ENCODE peak calls at places on chromosomes 5 and 9, in six cellular contexts. One of them, this sample, is unnamed.

GRCh38 chr5:58674070-58674469 is 91.2 kb downstream of the RAB3C start:
- DNase-seq in occipital lobe: no peak
- DNase-seq in stimulated activated CD4-positive, alpha-beta T cell treated with anti-CD3 and anti-CD28 coated beads, Interleukin-2, amount 100 ng/mL, for 24 hours: no peak
- DNase-seq in mesenchymal stem cell: no peak
- DNase-seq in cardiac septum: no peak
- DNase-seq in activated CD8-positive, alpha-beta memory T cell treated with anti-CD3 and anti-CD28 coated beads for 1 hour: no peak
- DNase-seq in this sample: no peak

GRCh38 chr5:132258102-132259060 is 885 bp downstream of the PDLIM4 start:
- DNase-seq in occipital lobe: no peak
- DNase-seq in stimulated activated CD4-positive, alpha-beta T cell treated with anti-CD3 and anti-CD28 coated beads, Interleukin-2, amount 100 ng/mL, for 24 hours: peak; percentile 16
- DNase-seq in mesenchymal stem cell: peak; percentile 85
- DNase-seq in cardiac septum: no peak
- DNase-seq in activated CD8-positive, alpha-beta memory T cell treated with anti-CD3 and anti-CD28 coated beads for 1 hour: no peak
- DNase-seq in this sample: peak; percentile 55

GRCh38 chr9:93072383-93072795 is 13.9 kb downstream of the SUSD3 start:
- DNase-seq in occipital lobe: no peak
- DNase-seq in stimulated activated CD4-positive, alpha-beta T cell treated with anti-CD3 and anti-CD28 coated beads, Interleukin-2, amount 100 ng/mL, for 24 hours: no peak
- DNase-seq in mesenchymal stem cell: peak; percentile 14
- DNase-seq in cardiac septum: no peak
- DNase-seq in activated CD8-positive, alpha-beta memory T cell treated with anti-CD3 and anti-CD28 coated beads for 1 hour: no peak
- DNase-seq in this sample: peak; percentile 90

GRCh38 chr5:64665243-64665642 is 25.1 kb upstream of the SHISAL2B start:
- DNase-seq in occipital lobe: no peak
- DNase-seq in stimulated activated CD4-positive, alpha-beta T cell treated with anti-CD3 and anti-CD28 coated beads, Interleukin-2, amount 100 ng/mL, for 24 hours: no peak
- DNase-seq in mesenchymal stem cell: peak; percentile 7
- DNase-seq in cardiac septum: no peak
- DNase-seq in activated CD8-positive, alpha-beta memory T cell treated with anti-CD3 and anti-CD28 coated beads for 1 hour: no peak
- DNase-seq in this sample: peak; percentile 12

GRCh38 chr9:136143215-136144001 is 24.7 kb upstream of the TMEM250 start:
- DNase-seq in occipital lobe: no peak
- DNase-seq in stimulated activated CD4-positive, alpha-beta T cell treated with anti-CD3 and anti-CD28 coated beads, Interleukin-2, amount 100 ng/mL, for 24 hours: no peak
- DNase-seq in mesenchymal stem cell: peak; percentile 12
- DNase-seq in cardiac septum: no peak
- DNase-seq in activated CD8-positive, alpha-beta memory T cell treated with anti-CD3 and anti-CD28 coated beads for 1 hour: no peak
- DNase-seq in this sample: no peak

GRCh38 chr9:135504262-135505229 is 4.1 kb downstream of the MRPS2 start:
- DNase-seq in occipital lobe: peak; percentile 22
- DNase-seq in stimulated activated CD4-positive, alpha-beta T cell treated with anti-CD3 and anti-CD28 coated beads, Interleukin-2, amount 100 ng/mL, for 24 hours: peak; percentile 70
- DNase-seq in mesenchymal stem cell: peak; percentile 67
- DNase-seq in cardiac septum: no peak
- DNase-seq in activated CD8-positive, alpha-beta memory T cell treated with anti-CD3 and anti-CD28 coated beads for 1 hour: peak; percentile 49
- DNase-seq in this sample: peak; percentile 74

GRCh38 chr5:8538813-8539212 is 669.9 kb downstream of the MTRR start:
- DNase-seq in occipital lobe: no peak
- DNase-seq in stimulated activated CD4-positive, alpha-beta T cell treated with anti-CD3 and anti-CD28 coated beads, Interleukin-2, amount 100 ng/mL, for 24 hours: no peak
- DNase-seq in mesenchymal stem cell: no peak
- DNase-seq in cardiac septum: no peak
- DNase-seq in activated CD8-positive, alpha-beta memory T cell treated with anti-CD3 and anti-CD28 coated beads for 1 hour: no peak
- DNase-seq in this sample: no peak

GRCh38 chr5:56938858-56939257 is 13.1 kb downstream of the MIER3 start:
- DNase-seq in occipital lobe: no peak
- DNase-seq in stimulated activated CD4-positive, alpha-beta T cell treated with anti-CD3 and anti-CD28 coated beads, Interleukin-2, amount 100 ng/mL, for 24 hours: no peak
- DNase-seq in mesenchymal stem cell: no peak
- DNase-seq in cardiac septum: no peak
- DNase-seq in activated CD8-positive, alpha-beta memory T cell treated with anti-CD3 and anti-CD28 coated beads for 1 hour: no peak
- DNase-seq in this sample: peak; percentile 7

GRCh38 chr5:138272681-138273080 is 1.7 kb downstream of the GFRA3 start:
- DNase-seq in occipital lobe: no peak
- DNase-seq in stimulated activated CD4-positive, alpha-beta T cell treated with anti-CD3 and anti-CD28 coated beads, Interleukin-2, amount 100 ng/mL, for 24 hours: no peak
- DNase-seq in mesenchymal stem cell: no peak
- DNase-seq in cardiac septum: no peak
- DNase-seq in activated CD8-positive, alpha-beta memory T cell treated with anti-CD3 and anti-CD28 coated beads for 1 hour: no peak
- DNase-seq in this sample: no peak

GRCh38 chr9:4987996-4988421 is 2.9 kb downstream of the JAK2 start:
- DNase-seq in occipital lobe: no peak
- DNase-seq in stimulated activated CD4-positive, alpha-beta T cell treated with anti-CD3 and anti-CD28 coated beads, Interleukin-2, amount 100 ng/mL, for 24 hours: peak; percentile 69
- DNase-seq in mesenchymal stem cell: peak; percentile 81
- DNase-seq in cardiac septum: no peak
- DNase-seq in activated CD8-positive, alpha-beta memory T cell treated with anti-CD3 and anti-CD28 coated beads for 1 hour: peak; percentile 14
- DNase-seq in this sample: peak; percentile 67

GRCh38 chr5:10220253-10220652 is 29.4 kb downstream of the ATPSCKMT start:
- DNase-seq in occipital lobe: no peak
- DNase-seq in stimulated activated CD4-positive, alpha-beta T cell treated with anti-CD3 and anti-CD28 coated beads, Interleukin-2, amount 100 ng/mL, for 24 hours: no peak
- DNase-seq in mesenchymal stem cell: no peak
- DNase-seq in cardiac septum: no peak
- DNase-seq in activated CD8-positive, alpha-beta memory T cell treated with anti-CD3 and anti-CD28 coated beads for 1 hour: no peak
- DNase-seq in this sample: no peak

GRCh38 chr9:13787234-13787833 is 507.8 kb upstream of the MPDZ start:
- DNase-seq in occipital lobe: no peak
- DNase-seq in stimulated activated CD4-positive, alpha-beta T cell treated with anti-CD3 and anti-CD28 coated beads, Interleukin-2, amount 100 ng/mL, for 24 hours: no peak
- DNase-seq in mesenchymal stem cell: no peak
- DNase-seq in cardiac septum: no peak
- DNase-seq in activated CD8-positive, alpha-beta memory T cell treated with anti-CD3 and anti-CD28 coated beads for 1 hour: no peak
- DNase-seq in this sample: no peak

GRCh38 chr5:33470544-33470943 is 29.8 kb downstream of the TARS1 start:
- DNase-seq in occipital lobe: no peak
- DNase-seq in stimulated activated CD4-positive, alpha-beta T cell treated with anti-CD3 and anti-CD28 coated beads, Interleukin-2, amount 100 ng/mL, for 24 hours: no peak
- DNase-seq in mesenchymal stem cell: peak; percentile 35
- DNase-seq in cardiac septum: no peak
- DNase-seq in activated CD8-positive, alpha-beta memory T cell treated with anti-CD3 and anti-CD28 coated beads for 1 hour: no peak
- DNase-seq in this sample: peak; percentile 73

GRCh38 chr5:67081259-67081658 is 115.3 kb downstream of the CD180 start:
- DNase-seq in occipital lobe: no peak
- DNase-seq in stimulated activated CD4-positive, alpha-beta T cell treated with anti-CD3 and anti-CD28 coated beads, Interleukin-2, amount 100 ng/mL, for 24 hours: no peak
- DNase-seq in mesenchymal stem cell: no peak
- DNase-seq in cardiac septum: no peak
- DNase-seq in activated CD8-positive, alpha-beta memory T cell treated with anti-CD3 and anti-CD28 coated beads for 1 hour: no peak
- DNase-seq in this sample: no peak

GRCh38 chr9:93003552-93004407 is 54.7 kb upstream of the SUSD3 start:
- DNase-seq in occipital lobe: peak; percentile 22
- DNase-seq in stimulated activated CD4-positive, alpha-beta T cell treated with anti-CD3 and anti-CD28 coated beads, Interleukin-2, amount 100 ng/mL, for 24 hours: peak; percentile 73
- DNase-seq in mesenchymal stem cell: peak; percentile 37
- DNase-seq in cardiac septum: no peak
- DNase-seq in activated CD8-positive, alpha-beta memory T cell treated with anti-CD3 and anti-CD28 coated beads for 1 hour: peak; percentile 38
- DNase-seq in this sample: peak; percentile 28

GRCh38 chr9:110142868-110143866 is 64.8 kb downstream of the C9orf152 start:
- DNase-seq in occipital lobe: no peak
- DNase-seq in stimulated activated CD4-positive, alpha-beta T cell treated with anti-CD3 and anti-CD28 coated beads, Interleukin-2, amount 100 ng/mL, for 24 hours: no peak
- DNase-seq in mesenchymal stem cell: peak; percentile 45
- DNase-seq in cardiac septum: no peak
- DNase-seq in activated CD8-positive, alpha-beta memory T cell treated with anti-CD3 and anti-CD28 coated beads for 1 hour: no peak
- DNase-seq in this sample: no peak

GRCh38 chr5:127556609-127557348 is 39.3 kb downstream of the PRRC1 start:
- DNase-seq in occipital lobe: no peak
- DNase-seq in stimulated activated CD4-positive, alpha-beta T cell treated with anti-CD3 and anti-CD28 coated beads, Interleukin-2, amount 100 ng/mL, for 24 hours: no peak
- DNase-seq in mesenchymal stem cell: no peak
- DNase-seq in cardiac septum: no peak
- DNase-seq in activated CD8-positive, alpha-beta memory T cell treated with anti-CD3 and anti-CD28 coated beads for 1 hour: no peak
- DNase-seq in this sample: no peak

GRCh38 chr5:138077064-138077696 is 6.7 kb upstream of the WNT8A start:
- DNase-seq in occipital lobe: peak; percentile 19
- DNase-seq in stimulated activated CD4-positive, alpha-beta T cell treated with anti-CD3 and anti-CD28 coated beads, Interleukin-2, amount 100 ng/mL, for 24 hours: peak; percentile 55
- DNase-seq in mesenchymal stem cell: peak; percentile 68
- DNase-seq in cardiac septum: no peak
- DNase-seq in activated CD8-positive, alpha-beta memory T cell treated with anti-CD3 and anti-CD28 coated beads for 1 hour: peak; percentile 30
- DNase-seq in this sample: peak; percentile 57

GRCh38 chr9:120480707-120481106 is 99.3 kb downstream of the CDK5RAP2 start:
- DNase-seq in occipital lobe: peak; percentile 3
- DNase-seq in stimulated activated CD4-positive, alpha-beta T cell treated with anti-CD3 and anti-CD28 coated beads, Interleukin-2, amount 100 ng/mL, for 24 hours: no peak
- DNase-seq in mesenchymal stem cell: no peak
- DNase-seq in cardiac septum: no peak
- DNase-seq in activated CD8-positive, alpha-beta memory T cell treated with anti-CD3 and anti-CD28 coated beads for 1 hour: no peak
- DNase-seq in this sample: peak; percentile 43

GRCh38 chr5:56410696-56411095 is 177.6 kb upstream of the ANKRD55 start:
- DNase-seq in occipital lobe: no peak
- DNase-seq in stimulated activated CD4-positive, alpha-beta T cell treated with anti-CD3 and anti-CD28 coated beads, Interleukin-2, amount 100 ng/mL, for 24 hours: no peak
- DNase-seq in mesenchymal stem cell: no peak
- DNase-seq in cardiac septum: no peak
- DNase-seq in activated CD8-positive, alpha-beta memory T cell treated with anti-CD3 and anti-CD28 coated beads for 1 hour: no peak
- DNase-seq in this sample: no peak

GRCh38 chr9:15824310-15824709 is 271.5 kb downstream of the CCDC171 start:
- DNase-seq in occipital lobe: no peak
- DNase-seq in stimulated activated CD4-positive, alpha-beta T cell treated with anti-CD3 and anti-CD28 coated beads, Interleukin-2, amount 100 ng/mL, for 24 hours: no peak
- DNase-seq in mesenchymal stem cell: peak; percentile 9
- DNase-seq in cardiac septum: no peak
- DNase-seq in activated CD8-positive, alpha-beta memory T cell treated with anti-CD3 and anti-CD28 coated beads for 1 hour: no peak
- DNase-seq in this sample: peak; percentile 42

GRCh38 chr9:107953556-107954158 is 464.1 kb upstream of the KLF4 start:
- DNase-seq in occipital lobe: no peak
- DNase-seq in stimulated activated CD4-positive, alpha-beta T cell treated with anti-CD3 and anti-CD28 coated beads, Interleukin-2, amount 100 ng/mL, for 24 hours: no peak
- DNase-seq in mesenchymal stem cell: no peak
- DNase-seq in cardiac septum: no peak
- DNase-seq in activated CD8-positive, alpha-beta memory T cell treated with anti-CD3 and anti-CD28 coated beads for 1 hour: no peak
- DNase-seq in this sample: peak; percentile 31

GRCh38 chr9:77464591-77465125 is 183.5 kb downstream of the GNA14 start:
- DNase-seq in occipital lobe: no peak
- DNase-seq in stimulated activated CD4-positive, alpha-beta T cell treated with anti-CD3 and anti-CD28 coated beads, Interleukin-2, amount 100 ng/mL, for 24 hours: no peak
- DNase-seq in mesenchymal stem cell: peak; percentile 13
- DNase-seq in cardiac septum: no peak
- DNase-seq in activated CD8-positive, alpha-beta memory T cell treated with anti-CD3 and anti-CD28 coated beads for 1 hour: no peak
- DNase-seq in this sample: peak; percentile 54

GRCh38 chr5:81035522-81035921 is 75.4 kb downstream of the RASGRF2 start:
- DNase-seq in occipital lobe: no peak
- DNase-seq in stimulated activated CD4-positive, alpha-beta T cell treated with anti-CD3 and anti-CD28 coated beads, Interleukin-2, amount 100 ng/mL, for 24 hours: no peak
- DNase-seq in mesenchymal stem cell: no peak
- DNase-seq in cardiac septum: no peak
- DNase-seq in activated CD8-positive, alpha-beta memory T cell treated with anti-CD3 and anti-CD28 coated beads for 1 hour: no peak
- DNase-seq in this sample: no peak

GRCh38 chr5:86837610-86838009 is 219.9 kb downstream of the COX7C start:
- DNase-seq in occipital lobe: no peak
- DNase-seq in stimulated activated CD4-positive, alpha-beta T cell treated with anti-CD3 and anti-CD28 coated beads, Interleukin-2, amount 100 ng/mL, for 24 hours: no peak
- DNase-seq in mesenchymal stem cell: no peak
- DNase-seq in cardiac septum: no peak
- DNase-seq in activated CD8-positive, alpha-beta memory T cell treated with anti-CD3 and anti-CD28 coated beads for 1 hour: no peak
- DNase-seq in this sample: no peak

GRCh38 chr9:96486351-96487029 is 36.5 kb downstream of the HABP4 start:
- DNase-seq in occipital lobe: no peak
- DNase-seq in stimulated activated CD4-positive, alpha-beta T cell treated with anti-CD3 and anti-CD28 coated beads, Interleukin-2, amount 100 ng/mL, for 24 hours: no peak
- DNase-seq in mesenchymal stem cell: peak; percentile 78
- DNase-seq in cardiac septum: peak; percentile 86
- DNase-seq in activated CD8-positive, alpha-beta memory T cell treated with anti-CD3 and anti-CD28 coated beads for 1 hour: no peak
- DNase-seq in this sample: peak; percentile 80

GRCh38 chr5:150582281-150582791 is 58.1 kb upstream of the SYNPO start:
- DNase-seq in occipital lobe: no peak
- DNase-seq in stimulated activated CD4-positive, alpha-beta T cell treated with anti-CD3 and anti-CD28 coated beads, Interleukin-2, amount 100 ng/mL, for 24 hours: no peak
- DNase-seq in mesenchymal stem cell: peak; percentile 79
- DNase-seq in cardiac septum: peak; percentile 68
- DNase-seq in activated CD8-positive, alpha-beta memory T cell treated with anti-CD3 and anti-CD28 coated beads for 1 hour: no peak
- DNase-seq in this sample: peak; percentile 95

GRCh38 chr9:16559418-16560188 is 310.9 kb downstream of the BNC2 start:
- DNase-seq in occipital lobe: no peak
- DNase-seq in stimulated activated CD4-positive, alpha-beta T cell treated with anti-CD3 and anti-CD28 coated beads, Interleukin-2, amount 100 ng/mL, for 24 hours: no peak
- DNase-seq in mesenchymal stem cell: no peak
- DNase-seq in cardiac septum: no peak
- DNase-seq in activated CD8-positive, alpha-beta memory T cell treated with anti-CD3 and anti-CD28 coated beads for 1 hour: no peak
- DNase-seq in this sample: no peak

GRCh38 chr5:91145233-91145620 is 237.9 kb downstream of the ARRDC3 start:
- DNase-seq in occipital lobe: no peak
- DNase-seq in stimulated activated CD4-positive, alpha-beta T cell treated with anti-CD3 and anti-CD28 coated beads, Interleukin-2, amount 100 ng/mL, for 24 hours: no peak
- DNase-seq in mesenchymal stem cell: no peak
- DNase-seq in cardiac septum: no peak
- DNase-seq in activated CD8-positive, alpha-beta memory T cell treated with anti-CD3 and anti-CD28 coated beads for 1 hour: no peak
- DNase-seq in this sample: peak; percentile 50

GRCh38 chr9:129258823-129259301 is 80.8 kb upstream of the IER5L start:
- DNase-seq in occipital lobe: peak; percentile 33
- DNase-seq in stimulated activated CD4-positive, alpha-beta T cell treated with anti-CD3 and anti-CD28 coated beads, Interleukin-2, amount 100 ng/mL, for 24 hours: no peak
- DNase-seq in mesenchymal stem cell: no peak
- DNase-seq in cardiac septum: no peak
- DNase-seq in activated CD8-positive, alpha-beta memory T cell treated with anti-CD3 and anti-CD28 coated beads for 1 hour: no peak
- DNase-seq in this sample: no peak

GRCh38 chr5:122458278-122458872 is 146.3 kb downstream of the SNCAIP start:
- DNase-seq in occipital lobe: no peak
- DNase-seq in stimulated activated CD4-positive, alpha-beta T cell treated with anti-CD3 and anti-CD28 coated beads, Interleukin-2, amount 100 ng/mL, for 24 hours: no peak
- DNase-seq in mesenchymal stem cell: peak; percentile 25
- DNase-seq in cardiac septum: no peak
- DNase-seq in activated CD8-positive, alpha-beta memory T cell treated with anti-CD3 and anti-CD28 coated beads for 1 hour: no peak
- DNase-seq in this sample: peak; percentile 33

GRCh38 chr9:123355761-123356520 is at the start of gene CRB2:
- DNase-seq in occipital lobe: peak; percentile 18
- DNase-seq in stimulated activated CD4-positive, alpha-beta T cell treated with anti-CD3 and anti-CD28 coated beads, Interleukin-2, amount 100 ng/mL, for 24 hours: no peak
- DNase-seq in mesenchymal stem cell: peak; percentile 50
- DNase-seq in cardiac septum: no peak
- DNase-seq in activated CD8-positive, alpha-beta memory T cell treated with anti-CD3 and anti-CD28 coated beads for 1 hour: no peak
- DNase-seq in this sample: peak; percentile 59

GRCh38 chr9:36450110-36450732 is 50.2 kb upstream of the RNF38 start:
- DNase-seq in occipital lobe: no peak
- DNase-seq in stimulated activated CD4-positive, alpha-beta T cell treated with anti-CD3 and anti-CD28 coated beads, Interleukin-2, amount 100 ng/mL, for 24 hours: no peak
- DNase-seq in mesenchymal stem cell: peak; percentile 64
- DNase-seq in cardiac septum: no peak
- DNase-seq in activated CD8-positive, alpha-beta memory T cell treated with anti-CD3 and anti-CD28 coated beads for 1 hour: no peak
- DNase-seq in this sample: peak; percentile 47

GRCh38 chr5:57537831-57538230 is 55.2 kb upstream of the ACTBL2 start:
- DNase-seq in occipital lobe: no peak
- DNase-seq in stimulated activated CD4-positive, alpha-beta T cell treated with anti-CD3 and anti-CD28 coated beads, Interleukin-2, amount 100 ng/mL, for 24 hours: no peak
- DNase-seq in mesenchymal stem cell: no peak
- DNase-seq in cardiac septum: no peak
- DNase-seq in activated CD8-positive, alpha-beta memory T cell treated with anti-CD3 and anti-CD28 coated beads for 1 hour: no peak
- DNase-seq in this sample: no peak

GRCh38 chr9:137237759-137238726 is 3.0 kb upstream of the TUBB4B start:
- DNase-seq in occipital lobe: peak; percentile 72
- DNase-seq in stimulated activated CD4-positive, alpha-beta T cell treated with anti-CD3 and anti-CD28 coated beads, Interleukin-2, amount 100 ng/mL, for 24 hours: no peak
- DNase-seq in mesenchymal stem cell: no peak
- DNase-seq in cardiac septum: no peak
- DNase-seq in activated CD8-positive, alpha-beta memory T cell treated with anti-CD3 and anti-CD28 coated beads for 1 hour: no peak
- DNase-seq in this sample: no peak

GRCh38 chr9:130023147-130023787 is 19.7 kb downstream of the FNBP1 start:
- DNase-seq in occipital lobe: no peak
- DNase-seq in stimulated activated CD4-positive, alpha-beta T cell treated with anti-CD3 and anti-CD28 coated beads, Interleukin-2, amount 100 ng/mL, for 24 hours: peak; percentile 18
- DNase-seq in mesenchymal stem cell: no peak
- DNase-seq in cardiac septum: no peak
- DNase-seq in activated CD8-positive, alpha-beta memory T cell treated with anti-CD3 and anti-CD28 coated beads for 1 hour: no peak
- DNase-seq in this sample: no peak

GRCh38 chr5:124604419-124604818 is 142.0 kb downstream of the ZNF608 start:
- DNase-seq in occipital lobe: no peak
- DNase-seq in stimulated activated CD4-positive, alpha-beta T cell treated with anti-CD3 and anti-CD28 coated beads, Interleukin-2, amount 100 ng/mL, for 24 hours: no peak
- DNase-seq in mesenchymal stem cell: no peak
- DNase-seq in cardiac septum: no peak
- DNase-seq in activated CD8-positive, alpha-beta memory T cell treated with anti-CD3 and anti-CD28 coated beads for 1 hour: no peak
- DNase-seq in this sample: no peak

GRCh38 chr9:13705356-13705755 is 425.9 kb upstream of the MPDZ start:
- DNase-seq in occipital lobe: no peak
- DNase-seq in stimulated activated CD4-positive, alpha-beta T cell treated with anti-CD3 and anti-CD28 coated beads, Interleukin-2, amount 100 ng/mL, for 24 hours: no peak
- DNase-seq in mesenchymal stem cell: peak; percentile 62
- DNase-seq in cardiac septum: no peak
- DNase-seq in activated CD8-positive, alpha-beta memory T cell treated with anti-CD3 and anti-CD28 coated beads for 1 hour: no peak
- DNase-seq in this sample: peak; percentile 37

GRCh38 chr9:97747201-97747965 is 50.2 kb upstream of the XPA start:
- DNase-seq in occipital lobe: no peak
- DNase-seq in stimulated activated CD4-positive, alpha-beta T cell treated with anti-CD3 and anti-CD28 coated beads, Interleukin-2, amount 100 ng/mL, for 24 hours: no peak
- DNase-seq in mesenchymal stem cell: no peak
- DNase-seq in cardiac septum: no peak
- DNase-seq in activated CD8-positive, alpha-beta memory T cell treated with anti-CD3 and anti-CD28 coated beads for 1 hour: no peak
- DNase-seq in this sample: peak; percentile 91

This sample was measured in amniotic epithelial cell.